ENCODE peak calls at places on chromosomes 11 and 22, in five cellular contexts. N is K562, K is GM12878, C is HCT116, J is H1. S is an unnamed sample.

GRCh38 chr11:113603277-113604059 is 102.6 kb downstream of the TMPRSS5 start:
- DNase-seq in N (no peak), K (no peak), C (no peak), J (no peak), S (no peak)

GRCh38 chr11:12989428-12990242 is 19.5 kb upstream of the RASSF10 start:
- DNase-seq in N (peak), K (no peak), C (no peak), J (no peak), S (no peak)

GRCh38 chr11:115170133-115170815 is 333.9 kb downstream of the CADM1 start:
- DNase-seq in N (peak), K (no peak), C (no peak), J (peak), S (peak)

GRCh38 chr11:9758676-9759518 is 95.0 kb downstream of the SWAP70 start:
- DNase-seq in N (peak), K (no peak), C (peak), J (peak), S (peak)

GRCh38 chr11:73478737-73479347 is 102.6 kb downstream of the RELT start:
- DNase-seq in N (peak), K (no peak), C (peak), J (no peak), S (peak)

GRCh38 chr11:107711861-107712260 is at the start of gene SLN:
- DNase-seq in N (no peak), K (no peak), C (no peak), J (no peak), S (no peak)

GRCh38 chr11:64647019-64647805 is 56.2 kb downstream of the SLC22A12 start:
- DNase-seq in N (no peak), K (no peak), C (no peak), J (no peak), S (no peak)

GRCh38 chr22:45131749-45132148 is 32.0 kb upstream of the NUP50 start:
- DNase-seq in N (no peak), K (no peak), C (no peak), J (no peak), S (no peak)

GRCh38 chr22:42725606-42726355 is 5.1 kb upstream of the A4GALT start:
- DNase-seq in N (no peak), K (no peak), C (no peak), J (no peak), S (no peak)

GRCh38 chr11:49208006-49208721 is at the start of gene FOLH1:
- DNase-seq in N (no peak), K (no peak), C (no peak), J (peak), S (no peak)

GRCh38 chr11:45285931-45286632 is at the start of gene SYT13:
- DNase-seq in N (no peak), K (no peak), C (no peak), J (peak), S (no peak)

GRCh38 chr11:34748036-34748435 is 127.1 kb downstream of the EHF start:
- DNase-seq in N (no peak), K (no peak), C (no peak), J (no peak), S (no peak)

GRCh38 chr11:6612816-6613136 is 760 bp upstream of the TAF10 start:
- DNase-seq in N (peak), K (no peak), C (peak), J (peak), S (peak)

GRCh38 chr11:11876458-11876857 is 34.7 kb downstream of the USP47 start:
- DNase-seq in N (peak), K (no peak), C (peak), J (no peak), S (peak)

GRCh38 chr11:123473941-123474668 is 44.0 kb downstream of the GRAMD1B start:
- DNase-seq in N (no peak), K (no peak), C (no peak), J (no peak), S (no peak)

GRCh38 chr22:44755956-44756361 is 3.6 kb downstream of the ARHGAP8 start:
- DNase-seq in N (no peak), K (no peak), C (peak), J (no peak), S (no peak)

GRCh38 chr11:79290766-79291165 is 150.1 kb downstream of the TENM4 start:
- DNase-seq in N (no peak), K (no peak), C (no peak), J (no peak), S (no peak)

GRCh38 chr11:612201-612960 is 3.4 kb downstream of the IRF7 start:
- DNase-seq in N (no peak), K (no peak), C (peak), J (no peak), S (peak)

GRCh38 chr22:19036523-19037273 is 85.5 kb downstream of the DGCR2 start:
- DNase-seq in N (peak), K (no peak), C (no peak), J (no peak), S (no peak)

GRCh38 chr22:27670701-27671412 is 130.7 kb downstream of the MN1 start:
- DNase-seq in N (peak), K (no peak), C (peak), J (peak), S (peak)

GRCh38 chr11:92082652-92083051 is 142.0 kb upstream of the FAT3 start:
- DNase-seq in N (peak), K (no peak), C (no peak), J (no peak), S (no peak)

GRCh38 chr11:44315947-44316387 is 6.0 kb upstream of the ALX4 start:
- DNase-seq in N (peak), K (no peak), C (no peak), J (no peak), S (no peak)

GRCh38 chr11:79447039-79447438 is 6.2 kb upstream of the TENM4 start:
- DNase-seq in N (no peak), K (no peak), C (no peak), J (no peak), S (no peak)

GRCh38 chr11:86698634-86699033 is 26.2 kb upstream of the ME3 start:
- DNase-seq in N (no peak), K (no peak), C (no peak), J (no peak), S (no peak)

GRCh38 chr11:70327717-70328116 is 57.2 kb downstream of the PPFIA1 start:
- DNase-seq in N (no peak), K (peak), C (no peak), J (no peak), S (no peak)

GRCh38 chr22:40000171-40000570 is 5.4 kb downstream of the FAM83F start:
- DNase-seq in N (no peak), K (no peak), C (no peak), J (no peak), S (no peak)

DNA sequence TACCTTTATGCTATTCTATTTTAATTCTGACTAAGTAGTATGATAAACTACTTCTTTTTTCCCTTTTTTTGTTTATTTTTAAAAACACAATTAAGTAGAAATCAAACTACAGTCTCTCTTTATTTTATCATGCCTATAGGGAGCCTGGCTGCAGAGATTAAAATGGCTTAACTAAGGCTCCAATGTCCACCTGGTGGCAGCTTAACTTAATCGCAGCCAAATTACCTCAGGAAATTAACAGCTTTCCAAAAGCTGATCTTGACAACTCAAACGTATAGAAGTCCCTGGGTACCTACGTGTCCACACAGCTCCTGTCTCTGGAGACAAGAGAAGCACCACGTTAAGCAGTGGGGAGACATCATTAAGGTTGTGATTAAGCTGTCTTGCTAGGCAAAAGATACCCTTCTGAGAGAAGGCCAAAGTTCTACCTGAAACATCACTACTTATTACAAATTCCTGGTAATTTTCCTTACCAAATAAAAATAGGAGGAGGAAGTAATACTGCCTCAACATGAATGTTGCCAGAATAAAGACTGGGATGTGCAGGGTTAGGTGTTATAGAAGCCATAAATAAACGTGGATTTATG is 63.2 kb upstream of the SNX19 start:
- DNase-seq in N (peak), K (no peak), C (no peak), J (no peak), S (no peak)
- TF ChIP-seq CTCF in N (peak), K (peak), C (peak), J (peak), S (no peak)

GRCh38 chr11:128739589-128739988 is 45.7 kb downstream of the FLI1 start:
- DNase-seq in N (no peak), K (no peak), C (no peak), J (no peak), S (no peak)

GRCh38 chr11:128741928-128742327 is 48.1 kb downstream of the FLI1 start:
- DNase-seq in N (no peak), K (no peak), C (no peak), J (no peak), S (no peak)

GRCh38 chr11:128737704-128738103 is 43.8 kb downstream of the FLI1 start:
- DNase-seq in N (no peak), K (no peak), C (no peak), J (no peak), S (no peak)

GRCh38 chr11:128738942-128739341 is 45.1 kb downstream of the FLI1 start:
- DNase-seq in N (no peak), K (no peak), C (no peak), J (no peak), S (no peak)

DNA sequence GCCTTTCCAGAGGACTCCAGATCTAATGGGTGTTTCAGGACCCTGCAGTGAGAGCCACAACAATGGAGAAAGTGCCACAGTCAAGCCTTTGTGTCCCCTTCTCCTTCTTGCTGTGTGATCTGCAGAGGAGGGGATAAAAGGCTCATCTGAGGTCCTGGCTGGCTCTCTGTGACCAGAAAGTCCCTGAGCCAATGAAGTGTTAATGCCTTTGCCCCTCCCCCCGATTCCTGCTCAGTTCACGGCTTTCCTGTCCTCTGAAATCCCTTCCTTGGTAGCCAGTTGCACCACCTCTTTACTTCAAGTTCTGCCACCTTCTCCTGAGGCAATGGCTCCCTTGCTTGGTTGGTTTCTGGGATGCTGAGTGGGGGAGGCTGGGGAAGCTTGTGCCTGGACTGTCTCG is 47.6 kb downstream of the FLI1 start:
- DNase-seq in N (no peak), K (no peak), C (no peak), J (no peak), S (no peak)
- TF ChIP-seq ZNF274 in N (no peak), K (no peak), C (no peak), J (no peak), S (no peak)

DNA sequence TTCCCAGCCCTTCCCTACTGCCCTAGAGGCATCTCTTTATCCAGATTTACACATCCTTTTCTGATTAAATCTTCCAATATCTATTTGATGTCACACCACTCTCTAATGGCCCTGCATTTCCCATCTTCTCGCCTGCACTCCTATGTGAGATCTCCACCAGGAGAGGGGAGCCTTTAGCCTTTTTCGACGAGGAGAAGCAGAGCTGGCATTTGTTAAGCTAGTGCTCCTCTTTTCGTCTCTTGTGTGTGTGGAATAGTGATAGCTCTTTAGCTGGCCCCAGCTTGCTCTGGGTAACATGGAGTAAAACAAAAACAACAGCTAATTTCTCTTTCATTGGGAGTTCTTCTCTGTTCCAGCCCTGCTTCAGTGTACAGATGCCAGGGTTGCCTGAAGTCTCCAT is 536.5 kb downstream of the NTM start:
- DNase-seq in N (no peak), K (no peak), C (no peak), J (no peak), S (no peak)
- TF ChIP-seq CTCF in N (no peak), K (no peak), C (no peak), J (peak), S (no peak)

GRCh38 chr11:61669417-61669816 is 10.8 kb upstream of the DAGLA start:
- DNase-seq in N (no peak), K (no peak), C (no peak), J (no peak), S (no peak)

GRCh38 chr11:61670626-61671025 is 9.6 kb upstream of the DAGLA start:
- DNase-seq in N (no peak), K (no peak), C (no peak), J (no peak), S (no peak)

GRCh38 chr11:61675826-61676225 is 4.4 kb upstream of the DAGLA start:
- DNase-seq in N (no peak), K (no peak), C (no peak), J (no peak), S (no peak)

GRCh38 chr11:61667684-61668320 is 12.4 kb upstream of the DAGLA start:
- DNase-seq in N (no peak), K (no peak), C (no peak), J (no peak), S (no peak)

DNA sequence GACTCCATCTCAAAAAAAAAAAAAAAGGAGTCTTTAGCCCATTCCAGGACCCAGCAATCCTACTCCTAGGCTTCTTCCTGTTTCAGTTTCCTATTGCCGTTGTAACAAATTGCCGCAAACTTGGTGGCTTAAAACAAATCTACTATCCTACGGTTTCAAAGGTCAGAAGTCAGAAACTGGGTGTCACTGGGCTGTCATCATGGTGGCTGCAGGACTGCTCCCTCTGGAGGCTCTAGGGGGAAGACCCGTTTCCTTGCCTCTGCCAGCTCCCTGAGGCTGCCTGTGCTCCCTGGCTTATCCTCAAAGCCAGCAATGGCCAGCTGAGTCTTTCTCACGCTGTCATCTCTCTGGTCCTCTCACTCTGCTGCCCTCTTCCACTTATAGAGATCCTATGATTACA is 8.7 kb upstream of the DAGLA start:
- DNase-seq in N (peak), K (no peak), C (no peak), J (no peak), S (peak)
- TF ChIP-seq ZNF274 in N (no peak), K (no peak), C (no peak), J (no peak), S (no peak)